ENCODE peak calls at places on chromosome 16, in eight cellular contexts. X, U, T, B, P, E, C and Q are unnamed samples.

GRCh38 chr16:28081391-28081790 is 17.9 kb upstream of the GSG1L start:
- DNase-seq in C (no peak), P (no peak), U (no peak), E (no peak), B (no peak), T (no peak), X (no peak), Q (no peak)

GRCh38 chr16:50578147-50578546 is 30.0 kb downstream of the NKD1 start:
- DNase-seq in U (no peak), E (no peak), C (no peak), T (no peak), X (no peak), P (no peak), B (no peak), Q (no peak)

GRCh38 chr16:67415872-67416793 is at the start of gene ZDHHC1:
- DNase-seq in C (peak), X (peak), B (peak), E (peak), T (no peak), P (peak), U (peak), Q (peak)

GRCh38 chr16:67541391-67542263 is 13.0 kb downstream of the RIPOR1 start:
- DNase-seq in C (peak), T (no peak), E (no peak), X (peak), U (no peak), B (peak), P (no peak), Q (no peak)

GRCh38 chr16:85069171-85069570 is 41.6 kb downstream of the KIAA0513 start:
- DNase-seq in B (no peak), C (no peak), E (no peak), U (no peak), P (no peak), X (no peak), T (no peak), Q (no peak)

GRCh38 chr16:29804455-29805231 is 1.7 kb upstream of the MAZ start:
- DNase-seq in B (no peak), T (no peak), X (no peak), P (peak), C (peak), E (no peak), U (no peak), Q (peak)

GRCh38 chr16:84712138-84712671 is 12.4 kb downstream of the USP10 start:
- DNase-seq in B (no peak), C (no peak), P (no peak), X (no peak), E (no peak), U (no peak), T (no peak), Q (no peak)

GRCh38 chr16:86579268-86580062 is 1.1 kb downstream of the FOXL1 start:
- DNase-seq in E (no peak), U (no peak), P (no peak), C (no peak), X (no peak), B (no peak), T (no peak), Q (no peak)

GRCh38 chr16:3170440-3171180 is 17.4 kb upstream of the OR1F1 start:
- DNase-seq in T (no peak), B (no peak), C (no peak), X (no peak), E (no peak), U (peak), P (no peak), Q (no peak)

GRCh38 chr16:19073863-19074262 is 6.4 kb downstream of the COQ7 start:
- DNase-seq in P (no peak), E (no peak), C (no peak), B (no peak), X (no peak), T (no peak), U (no peak), Q (no peak)

GRCh38 chr16:27377666-27378485 is 24.1 kb upstream of the IL21R start:
- DNase-seq in B (no peak), T (no peak), X (no peak), U (peak), C (no peak), E (no peak), P (no peak), Q (no peak)

GRCh38 chr16:11051430-11052079 is 107.2 kb downstream of the CLEC16A start:
- DNase-seq in P (no peak), E (no peak), C (no peak), T (no peak), U (no peak), B (no peak), X (no peak), Q (no peak)

GRCh38 chr16:89009343-89010209 is 32.6 kb upstream of the CBFA2T3 start:
- DNase-seq in U (peak), E (no peak), T (no peak), B (no peak), X (no peak), P (no peak), C (peak), Q (no peak)

GRCh38 chr16:48123104-48123788 is 32.5 kb downstream of the ABCC12 start:
- DNase-seq in C (peak), E (peak), T (peak), U (peak), B (peak), P (no peak), X (peak), Q (no peak)